ENCODE peak calls at places on chromosomes 11 and 22, in seven cellular contexts. N, Z, R, L, E, K and X are unnamed samples.

GRCh38 chr11:67433536-67434394 is 3.7 kb downstream of the PTPRCAP start:
- DNase-seq in N (no peak), Z (peak), R (no peak), L (no peak), E (no peak), K (no peak), X (no peak)

GRCh38 chr11:90234977-90235376 is 12.1 kb upstream of the CHORDC1 start:
- DNase-seq in N (no peak), Z (no peak), R (no peak), L (no peak), E (no peak), K (no peak), X (no peak)

GRCh38 chr11:102269927-102270326 is 47.4 kb upstream of the BIRC3 start:
- DNase-seq in N (no peak), Z (no peak), R (no peak), L (no peak), E (no peak), K (peak), X (no peak)

GRCh38 chr11:133663135-133663534 is 130.8 kb upstream of the OPCML start:
- DNase-seq in N (no peak), Z (no peak), R (no peak), L (no peak), E (no peak), K (no peak), X (no peak)

GRCh38 chr11:27524155-27524554 is 17.6 kb upstream of the LIN7C start:
- DNase-seq in N (no peak), Z (no peak), R (no peak), L (no peak), E (peak), K (peak), X (no peak)

GRCh38 chr11:3158131-3158591 is 6.9 kb downstream of the OSBPL5 start:
- DNase-seq in N (no peak), Z (no peak), R (no peak), L (no peak), E (no peak), K (no peak), X (no peak)

GRCh38 chr11:77474509-77475070 is 696 bp upstream of the PAK1 start:
- DNase-seq in N (no peak), Z (no peak), R (no peak), L (no peak), E (peak), K (no peak), X (no peak)

GRCh38 chr11:19072464-19072863 is 11.9 kb upstream of the MRGPRX2 start:
- DNase-seq in N (no peak), Z (no peak), R (no peak), L (no peak), E (no peak), K (no peak), X (no peak)

GRCh38 chr11:121235057-121235456 is 57.5 kb upstream of the SC5D start:
- DNase-seq in N (no peak), Z (no peak), R (no peak), L (no peak), E (no peak), K (no peak), X (no peak)

GRCh38 chr11:134418119-134418840 is 6.2 kb upstream of the B3GAT1 start:
- DNase-seq in N (no peak), Z (no peak), R (no peak), L (no peak), E (no peak), K (peak), X (no peak)

GRCh38 chr11:8372641-8373381 is 109.1 kb upstream of the LMO1 start:
- DNase-seq in N (peak), Z (no peak), R (no peak), L (no peak), E (no peak), K (no peak), X (no peak)

GRCh38 chr11:66676279-66676919 is 1.3 kb downstream of the RBM4B start:
- DNase-seq in N (peak), Z (no peak), R (no peak), L (no peak), E (no peak), K (no peak), X (no peak)

GRCh38 chr22:20777420-20778177 is 3.7 kb downstream of the SERPIND1 start:
- DNase-seq in N (no peak), Z (no peak), R (no peak), L (peak), E (peak), K (peak), X (no peak)

GRCh38 chr11:11267312-11267711 is 85.7 kb downstream of the CSNK2A3 start:
- DNase-seq in N (no peak), Z (no peak), R (no peak), L (no peak), E (no peak), K (no peak), X (no peak)

GRCh38 chr11:33667819-33668467 is 32.7 kb downstream of the C11orf91 start:
- DNase-seq in N (no peak), Z (no peak), R (no peak), L (no peak), E (no peak), K (no peak), X (no peak)

GRCh38 chr11:133907216-133907615 is 49.6 kb downstream of the IGSF9B start:
- DNase-seq in N (no peak), Z (no peak), R (no peak), L (no peak), E (no peak), K (no peak), X (no peak)

GRCh38 chr11:43384393-43384792 is 25.7 kb downstream of the TTC17 start:
- DNase-seq in N (no peak), Z (no peak), R (no peak), L (no peak), E (no peak), K (no peak), X (no peak)

GRCh38 chr11:47154738-47155570 is 21.7 kb downstream of the ARFGAP2 start:
- DNase-seq in N (no peak), Z (peak), R (no peak), L (no peak), E (no peak), K (no peak), X (no peak)

GRCh38 chr11:70521475-70522260 is 123.3 kb downstream of the CTTN start:
- DNase-seq in N (no peak), Z (no peak), R (no peak), L (no peak), E (no peak), K (no peak), X (no peak)

GRCh38 chr11:101862410-101863233 is 52.2 kb upstream of the CEP126 start:
- DNase-seq in N (no peak), Z (no peak), R (no peak), L (peak), E (peak), K (peak), X (no peak)

GRCh38 chr11:62664405-62665074 is 470 bp downstream of the C11orf98 start:
- DNase-seq in N (no peak), Z (peak), R (no peak), L (no peak), E (no peak), K (no peak), X (peak)

GRCh38 chr11:27296406-27296994 is 66.5 kb downstream of the CCDC34 start:
- DNase-seq in N (no peak), Z (peak), R (no peak), L (peak), E (no peak), K (peak), X (peak)

GRCh38 chr11:43567396-43567975 is 113.1 kb upstream of the HSD17B12 start:
- DNase-seq in N (no peak), Z (peak), R (no peak), L (peak), E (no peak), K (no peak), X (peak)

GRCh38 chr22:36404436-36404835 is 16.7 kb upstream of the MYH9 start:
- DNase-seq in N (no peak), Z (no peak), R (no peak), L (no peak), E (no peak), K (no peak), X (no peak)

GRCh38 chr22:36406139-36406538 is 18.4 kb upstream of the MYH9 start:
- DNase-seq in N (no peak), Z (no peak), R (no peak), L (no peak), E (no peak), K (no peak), X (no peak)

GRCh38 chr22:36406721-36407120 is 19.0 kb upstream of the MYH9 start:
- DNase-seq in N (no peak), Z (no peak), R (no peak), L (no peak), E (no peak), K (no peak), X (no peak)

GRCh38 chr22:36405221-36405631 is 17.5 kb upstream of the MYH9 start:
- DNase-seq in N (no peak), Z (peak), R (no peak), L (no peak), E (no peak), K (no peak), X (no peak)

DNA sequence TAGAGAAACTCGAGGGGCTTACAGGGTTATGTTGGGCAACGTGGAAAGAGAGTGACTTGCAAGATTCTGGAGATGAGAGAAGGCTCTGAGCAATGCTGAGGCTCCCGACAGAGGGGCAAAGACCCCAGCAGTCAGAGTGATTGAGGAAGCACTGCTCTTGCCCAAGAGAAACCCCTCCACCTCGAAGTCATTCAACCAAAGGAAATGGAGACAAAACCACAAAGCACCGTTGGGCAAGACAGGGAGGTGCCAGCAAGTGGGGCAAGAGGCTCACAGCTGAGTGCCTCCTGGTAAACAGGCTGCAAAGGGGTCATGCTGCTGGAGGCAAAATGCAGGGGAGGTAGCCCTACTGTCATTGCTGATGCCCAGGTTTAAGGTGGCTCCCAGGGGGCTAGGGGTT is 17.9 kb upstream of the MYH9 start:
- DNase-seq in N (no peak), Z (peak), R (no peak), L (no peak), E (no peak), K (no peak), X (no peak)
- TF ChIP-seq CTCF in N (no peak), Z (no peak), R (no peak), L (peak), E (peak), K (no peak), X (no peak)

GRCh38 chr11:45501980-45502545 is 163.4 kb downstream of the CHST1 start:
- DNase-seq in N (peak), Z (no peak), R (no peak), L (no peak), E (no peak), K (no peak), X (no peak)
- TF ChIP-seq CTCF in N (no peak), Z (no peak), R (no peak), L (no peak), E (no peak), K (no peak), X (no peak)

DNA sequence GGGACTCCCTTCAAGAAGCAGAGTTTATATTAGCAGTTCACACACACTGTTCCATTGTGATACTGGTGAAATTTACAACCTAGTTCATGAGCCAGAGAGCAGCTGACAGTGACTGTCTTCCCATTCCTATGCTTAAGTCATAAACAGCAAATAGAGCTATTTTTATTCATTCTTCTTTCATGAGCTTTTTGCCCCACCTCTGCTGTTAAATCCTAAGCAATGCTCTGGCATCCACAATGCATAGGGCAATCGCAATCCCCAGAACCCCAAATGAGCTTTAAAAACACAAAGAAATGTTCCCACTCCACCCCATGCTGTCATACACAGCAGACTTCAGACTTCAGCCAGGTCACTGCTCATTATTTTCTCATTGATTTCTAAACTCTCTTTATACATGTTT is 307.5 kb downstream of the ETS1 start:
- DNase-seq in N (no peak), Z (no peak), R (no peak), L (peak), E (no peak), K (no peak), X (no peak)
- TF ChIP-seq CTCF in N (no peak), Z (no peak), R (no peak), L (no peak), E (no peak), K (no peak), X (no peak)

DNA sequence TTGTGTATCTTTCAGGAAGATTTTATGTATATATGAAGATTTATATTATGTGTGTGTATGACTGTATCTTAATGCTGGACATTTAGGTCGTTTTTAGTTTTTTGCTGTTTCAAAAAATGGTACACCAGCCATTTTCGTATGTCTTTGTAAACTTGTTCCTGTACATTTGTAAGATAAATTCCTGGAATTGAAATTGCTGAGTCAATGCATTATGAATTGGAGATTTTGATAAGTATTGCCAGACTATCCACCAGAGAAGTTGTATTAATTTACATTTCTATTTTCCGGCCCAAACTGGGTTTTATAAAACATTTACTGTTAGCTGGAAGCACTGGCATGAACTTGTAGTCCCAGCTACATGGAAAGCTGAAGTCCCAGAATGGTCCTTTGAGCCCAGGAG is 24.6 kb downstream of the MRPL48 start:
- DNase-seq in N (no peak), Z (no peak), R (no peak), L (no peak), E (no peak), K (no peak), X (no peak)
- TF ChIP-seq CTCF in N (no peak), Z (no peak), R (no peak), L (no peak), E (no peak), K (no peak), X (no peak)

DNA sequence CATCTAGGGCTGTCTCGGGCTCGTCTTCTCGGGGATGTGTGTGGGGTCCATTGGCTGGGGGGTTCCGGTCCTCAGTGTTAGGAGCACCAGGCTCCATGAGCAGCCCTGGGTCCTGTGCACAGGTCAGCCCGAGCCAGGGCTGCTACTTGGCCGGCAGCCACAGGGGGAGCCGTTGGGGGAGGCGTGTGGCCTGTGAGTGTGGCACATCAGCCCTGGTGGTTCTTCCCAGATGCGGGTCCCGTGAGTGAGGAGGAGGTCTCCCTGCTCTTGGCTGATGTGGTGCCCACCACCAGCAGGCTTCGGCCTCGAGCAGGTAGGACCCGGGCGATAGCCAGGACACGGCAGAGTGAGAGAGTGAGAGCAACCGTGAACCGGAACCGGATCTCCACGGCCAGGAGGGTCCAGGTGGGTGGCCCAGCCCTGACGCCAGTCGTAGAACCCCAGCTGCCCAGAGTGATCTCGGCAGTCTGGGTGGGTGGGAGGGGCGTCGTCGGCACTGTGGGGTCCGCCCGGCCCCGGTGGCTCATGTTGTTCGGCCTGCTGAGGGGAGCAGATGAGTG is 18.5 kb downstream of the IRF7 start:
- DNase-seq in N (no peak), Z (no peak), R (no peak), L (no peak), E (no peak), K (no peak), X (no peak)
- TF ChIP-seq CTCF in N (no peak), Z (peak), R (no peak), L (peak), E (peak), K (peak), X (no peak)

GRCh38 chr11:2088284-2088683 is 50.9 kb downstream of the IGF2 start:
- DNase-seq in N (no peak), Z (no peak), R (no peak), L (no peak), E (no peak), K (no peak), X (no peak)

GRCh38 chr11:2090172-2091111 is 48.7 kb downstream of the IGF2 start:
- DNase-seq in N (peak), Z (no peak), R (no peak), L (no peak), E (no peak), K (no peak), X (peak)

GRCh38 chr11:2089536-2090165 is 49.5 kb downstream of the IGF2 start:
- DNase-seq in N (no peak), Z (peak), R (no peak), L (no peak), E (no peak), K (no peak), X (peak)

GRCh38 chr11:2091112-2091746 is 48.0 kb downstream of the IGF2 start:
- DNase-seq in N (peak), Z (no peak), R (no peak), L (no peak), E (no peak), K (no peak), X (no peak)

DNA sequence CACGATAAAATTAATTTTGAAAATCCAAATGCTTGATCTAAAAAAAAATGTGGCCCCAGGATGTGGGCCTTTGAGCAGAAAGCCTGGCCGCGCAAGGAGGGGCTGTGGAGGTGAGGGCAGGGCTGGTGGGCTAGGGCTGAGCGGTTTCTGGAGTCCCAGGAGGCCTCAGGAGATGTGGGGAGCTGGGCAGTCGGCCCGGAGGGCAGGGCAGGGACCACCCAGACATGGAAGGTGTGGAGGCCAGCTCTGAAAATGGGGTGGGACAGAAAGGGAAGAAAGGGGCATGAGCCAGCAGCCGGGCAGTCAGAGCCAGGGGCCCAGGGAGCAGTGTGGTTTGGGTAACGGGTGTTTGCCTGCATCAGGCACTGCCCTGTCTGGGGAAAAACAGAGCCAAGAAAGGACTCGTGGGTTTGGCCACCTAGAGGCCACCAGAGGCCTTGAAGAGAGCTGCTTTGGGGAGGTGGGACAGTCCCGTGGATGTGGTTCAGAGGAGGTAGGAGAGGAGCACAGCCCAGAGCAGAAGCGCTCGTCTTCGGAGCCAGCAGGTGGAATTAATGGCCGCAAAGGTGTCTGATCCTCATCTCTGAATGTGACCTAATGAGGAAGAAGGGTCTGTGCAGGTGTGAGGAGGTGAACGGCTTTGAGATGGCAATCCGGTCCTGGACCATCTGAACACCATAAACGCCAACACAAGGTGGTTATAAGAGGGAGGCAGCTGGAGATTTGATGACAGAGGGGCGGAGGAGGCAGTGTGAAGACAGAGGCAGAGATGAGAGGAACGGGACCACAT is 50.2 kb downstream of the IGF2 start:
- DNase-seq in N (no peak), Z (no peak), R (no peak), L (no peak), E (no peak), K (no peak), X (peak)
- TF ChIP-seq CTCF in N (no peak), Z (no peak), R (no peak), L (no peak), E (no peak), K (peak), X (no peak)

GRCh38 chr11:16191212-16191851 is 165.0 kb downstream of the SOX6 start:
- DNase-seq in N (no peak), Z (peak), R (no peak), L (no peak), E (no peak), K (no peak), X (no peak)
- TF ChIP-seq CTCF in N (no peak), Z (no peak), R (no peak), L (no peak), E (peak), K (no peak), X (no peak)

DNA sequence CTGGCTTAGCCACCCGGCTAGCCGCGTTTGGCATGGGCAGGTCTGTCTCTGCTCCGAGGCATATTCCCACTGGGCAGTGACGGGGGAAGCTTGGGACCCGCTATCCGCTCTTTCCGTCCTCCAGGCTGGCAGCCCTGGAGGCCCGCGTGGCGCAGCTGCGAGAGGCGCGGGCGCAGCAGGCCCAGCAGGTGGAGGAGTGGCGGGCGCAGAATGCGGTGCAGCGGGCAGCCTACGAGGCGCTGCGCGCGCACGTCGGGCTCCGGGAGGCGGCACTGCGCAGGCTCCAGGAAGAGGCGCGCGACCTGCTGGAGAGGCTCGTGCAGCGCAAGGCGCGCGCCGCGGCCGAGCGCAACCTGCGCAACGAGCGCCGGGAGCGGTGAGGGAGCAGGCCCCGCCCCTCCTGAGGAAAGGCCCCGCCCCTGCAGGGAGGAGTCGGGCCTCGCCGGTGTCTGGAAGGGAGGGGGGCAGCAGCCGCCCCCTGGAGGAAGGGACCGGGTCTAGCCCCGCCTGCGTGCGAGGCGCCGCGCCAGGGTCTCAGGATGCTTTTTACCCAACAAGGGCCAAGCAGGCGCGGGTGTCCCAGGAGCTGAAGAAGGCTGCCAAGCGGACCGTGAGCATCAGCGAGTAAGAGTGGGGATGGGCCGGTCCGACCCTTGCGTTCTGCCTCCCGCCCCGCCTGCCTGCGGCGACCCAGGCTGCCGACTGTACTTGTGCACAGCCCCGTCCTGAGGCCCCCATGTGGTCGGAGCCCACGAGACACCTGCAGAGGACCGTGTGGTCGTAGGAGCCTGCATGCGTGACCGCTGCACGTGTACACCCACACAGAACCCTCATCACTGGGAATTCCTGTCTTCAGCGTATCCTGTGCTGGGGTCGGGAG is 7.9 kb downstream of the ATG16L2 start:
- DNase-seq in N (peak), Z (peak), R (peak), L (no peak), E (no peak), K (peak), X (peak)
- TF ChIP-seq CTCF in N (peak), Z (no peak), R (peak), L (no peak), E (no peak), K (peak), X (no peak)